ENCODE peak calls at places on chromosomes 6 and 20, in seven cellular contexts. Y is thoracic aorta, Z is mammary epithelial cell, G is left lung, L is endodermal cell, K is hepatocyte, M is A673. U is an unnamed sample. For H3K4me1, the result is how much of the 10 kb centered on the place peaks cover.

GRCh38 chr20:46031701-46032254 is 2.8 kb downstream of the SLC12A5 start:
- DNase-seq in Y (no peak), Z (no peak), G (no peak), L (peak), K (no peak), M (peak), U (peak)

GRCh38 chr6:145213614-145214013 is 521.7 kb downstream of the EPM2A start:
- DNase-seq in Y (no peak), Z (no peak), G (no peak), L (no peak), K (no peak), M (no peak), U (no peak)

GRCh38 chr6:142943746-142944125 is 1.2 kb downstream of the HIVEP2 start:
- DNase-seq in Y (no peak), Z (peak), G (no peak), L (peak), K (peak), M (peak), U (no peak)

GRCh38 chr6:134853111-134854055 is 96.5 kb downstream of the ALDH8A1 start:
- DNase-seq in Y (no peak), Z (peak), G (no peak), L (no peak), K (peak), M (no peak), U (no peak)

GRCh38 chr6:151292974-151293373 is 53.2 kb downstream of the AKAP12 start:
- DNase-seq in Y (no peak), Z (no peak), G (no peak), L (no peak), K (no peak), M (no peak), U (no peak)

GRCh38 chr6:37283786-37284185 is 25.8 kb upstream of the TMEM217 start:
- DNase-seq in Y (peak), Z (no peak), G (no peak), L (no peak), K (no peak), M (no peak), U (no peak)

GRCh38 chr6:158688860-158689259 is 39.0 kb downstream of the SYTL3 start:
- DNase-seq in Y (no peak), Z (peak), G (no peak), L (no peak), K (no peak), M (no peak), U (no peak)

GRCh38 chr6:158991017-158991723 is 8.8 kb downstream of the RSPH3 start:
- DNase-seq in Y (no peak), Z (peak), G (no peak), L (peak), K (no peak), M (no peak), U (no peak)

GRCh38 chr6:3017304-3017703 is 17.6 kb downstream of the NQO2 start:
- DNase-seq in Y (no peak), Z (no peak), G (no peak), L (peak), K (no peak), M (no peak), U (no peak)

GRCh38 chr6:105896821-105897095 is 189.4 kb upstream of the PRDM1 start:
- DNase-seq in Y (no peak), Z (no peak), G (no peak), L (no peak), K (peak), M (no peak), U (no peak)

GRCh38 chr6:121449331-121449730 is 13.9 kb downstream of the GJA1 start:
- DNase-seq in Y (no peak), Z (no peak), G (no peak), L (no peak), K (no peak), M (no peak), U (no peak)

GRCh38 chr6:143248359-143248758 is 187.7 kb downstream of the AIG1 start:
- DNase-seq in Y (no peak), Z (peak), G (no peak), L (no peak), K (no peak), M (no peak), U (no peak)

GRCh38 chr6:17045581-17046322 is 56.1 kb upstream of the STMND1 start:
- DNase-seq in Y (no peak), Z (no peak), G (no peak), L (no peak), K (no peak), M (no peak), U (no peak)

GRCh38 chr6:120511712-120512111 is 822.6 kb downstream of the TBC1D32 start:
- DNase-seq in Y (no peak), Z (no peak), G (no peak), L (no peak), K (no peak), M (no peak), U (no peak)

GRCh38 chr20:18738055-18738454 is 75.5 kb upstream of the SCP2D1 start:
- DNase-seq in Y (no peak), Z (no peak), G (no peak), L (no peak), K (peak), M (no peak), U (no peak)

GRCh38 chr20:43749734-43750294 is 23.0 kb upstream of the GTSF1L start:
- DNase-seq in Y (peak), Z (peak), G (peak), L (peak), K (peak), M (peak), U (peak)

GRCh38 chr6:157562997-157563396 is 182.0 kb downstream of the ZDHHC14 start:
- DNase-seq in Y (no peak), Z (no peak), G (no peak), L (peak), K (no peak), M (no peak), U (no peak)

GRCh38 chr6:85677243-85677956 is 34.7 kb upstream of the SYNCRIP start:
- DNase-seq in Y (no peak), Z (no peak), G (no peak), L (no peak), K (peak), M (no peak), U (no peak)

GRCh38 chr6:71226151-71226550 is 62.5 kb upstream of the OGFRL1 start:
- DNase-seq in Y (no peak), Z (no peak), G (no peak), L (no peak), K (no peak), M (no peak), U (no peak)

GRCh38 chr6:106787327-106788196 is 158.2 kb downstream of the QRSL1 start:
- DNase-seq in Y (no peak), Z (no peak), G (no peak), L (no peak), K (peak), M (no peak), U (no peak)

GRCh38 chr6:13715444-13715883 is 3.8 kb upstream of the RANBP9 start:
- DNase-seq in Y (no peak), Z (peak), G (no peak), L (no peak), K (no peak), M (no peak), U (no peak)

GRCh38 chr6:106757722-106758467 is 128.5 kb downstream of the QRSL1 start:
- DNase-seq in Y (no peak), Z (no peak), G (no peak), L (no peak), K (no peak), M (no peak), U (no peak)

GRCh38 chr6:4914412-4915159 is 89.3 kb downstream of the RPP40 start:
- DNase-seq in Y (no peak), Z (peak), G (no peak), L (no peak), K (no peak), M (no peak), U (no peak)

GRCh38 chr6:133392015-133392414 is 150.9 kb downstream of the EYA4 start:
- DNase-seq in Y (no peak), Z (no peak), G (no peak), L (no peak), K (no peak), M (peak), U (no peak)

GRCh38 chr20:6756961-6757595 is 10.4 kb upstream of the BMP2 start:
- DNase-seq in Y (no peak), Z (no peak), G (no peak), L (no peak), K (no peak), M (no peak), U (no peak)

DNA sequence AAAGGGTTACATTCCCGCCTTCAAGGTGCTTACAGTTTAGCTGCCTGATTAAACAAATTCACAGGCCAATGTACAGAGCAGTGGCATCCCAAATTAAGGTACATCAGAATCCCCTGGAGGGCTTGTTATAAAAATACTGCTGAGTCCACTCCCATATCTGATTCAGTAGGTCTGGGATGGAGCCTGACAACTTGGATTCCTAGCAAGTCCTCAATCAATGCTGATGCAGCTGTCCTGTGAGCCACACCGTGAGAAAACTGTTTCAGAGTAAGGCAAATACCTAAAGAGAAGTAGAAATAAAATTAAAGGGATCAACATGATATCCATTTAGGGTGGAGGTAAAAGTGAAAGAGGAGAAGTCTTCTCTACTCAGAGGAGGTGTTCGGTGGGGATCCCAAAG is 16.5 kb downstream of the NHSL1 start:
- DNase-seq in Y (no peak), Z (no peak), G (no peak), L (no peak), K (no peak), M (no peak), U (no peak)
- H3K4me1 ChIP-seq in Y (under half), Z (under half), G (under half), L (under half), K (under half), M (under half), U (under half)

GRCh38 chr6:75318900-75319299 is 34.3 kb upstream of the TMEM30A start:
- DNase-seq in Y (no peak), Z (no peak), G (no peak), L (no peak), K (no peak), M (no peak), U (no peak)

GRCh38 chr6:75315978-75316377 is 31.4 kb upstream of the TMEM30A start:
- DNase-seq in Y (no peak), Z (no peak), G (no peak), L (no peak), K (no peak), M (no peak), U (no peak)

GRCh38 chr6:75317503-75318206 is 33.1 kb upstream of the TMEM30A start:
- DNase-seq in Y (no peak), Z (no peak), G (no peak), L (peak), K (no peak), M (peak), U (no peak)
- TF ChIP-seq CTCF in Y (no peak), Z (no peak), G (no peak), L (no peak), K (no peak), M (no peak), U (no peak)

GRCh38 chr6:44250718-44251123 is 3.8 kb downstream of the HSP90AB1 start:
- DNase-seq in Y (no peak), Z (no peak), G (no peak), L (no peak), K (no peak), M (no peak), U (no peak)
- H3K4me1 ChIP-seq in Y (under half), Z (under half), G (half or more), L (under half), K (under half), M (under half), U (under half)

DNA sequence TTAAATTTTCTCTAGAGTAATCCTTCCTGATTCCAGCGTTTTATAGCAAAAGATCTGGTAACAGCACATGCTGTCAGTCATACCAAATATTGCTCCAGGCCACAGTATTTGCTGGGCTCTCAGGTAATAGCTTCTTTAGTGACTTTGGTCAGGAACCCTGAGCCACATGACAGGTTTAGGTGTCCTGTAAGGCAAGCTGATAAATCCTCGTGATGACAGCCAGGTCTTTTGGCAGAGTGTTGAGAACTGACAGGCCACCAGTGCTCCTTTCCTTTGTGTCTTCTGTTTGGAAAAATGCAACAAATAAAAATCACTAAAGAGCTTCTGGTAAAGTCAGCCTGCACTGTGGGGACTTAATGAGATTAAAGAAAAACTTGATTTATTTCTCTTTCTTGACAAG is 34.6 kb downstream of the PRDM13 start:
- DNase-seq in Y (no peak), Z (no peak), G (no peak), L (no peak), K (no peak), M (peak), U (no peak)
- TF ChIP-seq CTCF in Y (no peak), Z (no peak), G (no peak), L (no peak), K (no peak), M (no peak), U (no peak)

U was measured in RWPE2.